ENCODE peak calls at places on chromosomes 2 and 18, in six cellular contexts. L is trophoblast cell, J is IMR-90, P is H1, B is mesenchymal stem cell, O is neuronal stem cell. Y is an unnamed sample.

GRCh38 chr2:94997981-94998920 is 27.3 kb upstream of the MAL start:
- DNase-seq in J (no peak), P (no peak), B (no peak), L (peak; percentile 52), O (no peak), Y (peak; percentile 37)

GRCh38 chr18:33440011-33440383 is 524 bp downstream of the CCDC178 start:
- DNase-seq in O (peak; percentile 48), L (peak; percentile 2), J (peak; percentile 60), B (peak; percentile 84), P (no peak), Y (peak; percentile 72)

GRCh38 chr18:28189400-28190239 is 12.7 kb upstream of the CDH2 start:
- DNase-seq in O (no peak), J (peak; percentile 87), P (peak; percentile 67), B (peak; percentile 59), L (peak; percentile 85), Y (peak; percentile 52)

GRCh38 chr2:240444464-240444863 is 9.0 kb downstream of the GPC1 start:
- DNase-seq in L (no peak), P (no peak), J (no peak), O (no peak), B (no peak), Y (no peak)

GRCh38 chr2:74457129-74457548 is 1.1 kb upstream of the WBP1 start:
- DNase-seq in J (peak; percentile 31), B (no peak), P (no peak), O (no peak), L (no peak), Y (no peak)

GRCh38 chr2:85819811-85820510 is 66.2 kb downstream of the ATOH8 start:
- DNase-seq in J (no peak), L (no peak), P (no peak), O (no peak), B (no peak), Y (no peak)

GRCh38 chr2:188789951-188790350 is 184.2 kb upstream of the COL3A1 start:
- DNase-seq in O (no peak), P (no peak), B (no peak), L (peak; percentile 14), J (no peak), Y (no peak)

GRCh38 chr2:120017201-120017600 is 4.3 kb downstream of the EPB41L5 start:
- DNase-seq in P (no peak), L (no peak), J (no peak), O (no peak), B (no peak), Y (no peak)

GRCh38 chr2:18848641-18849040 is 259.3 kb upstream of the NT5C1B start:
- DNase-seq in O (no peak), J (no peak), B (no peak), L (no peak), P (no peak), Y (no peak)

GRCh38 chr2:182324665-182325064 is 102.2 kb downstream of the PDE1A start:
- DNase-seq in P (no peak), O (no peak), B (peak; percentile 50), L (no peak), J (peak; percentile 70), Y (no peak)

GRCh38 chr18:63405986-63406385 is 16.3 kb downstream of the VPS4B start:
- DNase-seq in J (no peak), O (no peak), P (no peak), L (no peak), B (no peak), Y (no peak)

GRCh38 chr2:45849491-45850283 is 198.2 kb downstream of the PRKCE start:
- DNase-seq in P (no peak), L (peak; percentile 38), B (peak; percentile 39), O (no peak), J (peak; percentile 72), Y (no peak)

GRCh38 chr2:45851576-45852304 is 200.3 kb downstream of the PRKCE start:
- DNase-seq in O (no peak), L (no peak), B (peak; percentile 33), P (no peak), J (peak; percentile 74), Y (no peak)

GRCh38 chr2:45852450-45853150 is 201.1 kb downstream of the PRKCE start:
- DNase-seq in O (no peak), J (no peak), L (no peak), B (no peak), P (no peak), Y (no peak)

GRCh38 chr2:45851111-45851510 is 199.6 kb downstream of the PRKCE start:
- DNase-seq in O (no peak), B (no peak), L (no peak), P (no peak), J (no peak), Y (no peak)

DNA sequence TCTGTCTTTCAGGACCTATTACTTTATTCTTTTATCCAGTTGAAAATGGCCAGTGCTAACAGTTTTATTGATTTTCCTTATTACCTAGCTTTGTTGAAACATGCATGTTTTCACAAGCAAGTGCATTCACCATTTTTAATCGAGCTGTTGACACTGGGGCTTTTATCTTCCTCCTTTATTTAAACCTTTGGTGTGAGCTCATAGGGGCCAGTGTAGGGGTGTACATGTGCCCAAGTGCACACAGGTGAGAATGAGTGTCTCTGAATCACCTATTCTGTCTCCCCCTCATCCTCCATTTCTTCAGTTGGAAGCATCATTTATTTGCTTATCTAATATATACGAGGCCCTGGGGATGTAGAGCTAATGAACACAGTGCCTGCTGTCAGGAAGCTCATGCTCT is 199.1 kb downstream of the PRKCE start:
- DNase-seq in L (no peak), O (no peak), P (no peak), B (no peak), J (no peak), Y (no peak)
- H3K14ac ChIP-seq in L (no peak overlapping the region), O (no peak overlapping the region), P (no peak overlapping the region), B (peak overlapping the region; percentile 18), J (no peak overlapping the region), Y (no peak overlapping the region)

GRCh38 chr2:233953106-233953801 is 36.1 kb downstream of the TRPM8 start:
- DNase-seq in L (no peak), J (no peak), B (no peak), P (no peak), O (no peak), Y (no peak)
- H2BK120ac ChIP-seq in L (no peak overlapping the region), J (no peak overlapping the region), B (no peak overlapping the region), P (no peak overlapping the region), O (no peak overlapping the region), Y (no peak overlapping the region)

GRCh38 chr2:68974251-68974650 is at the start of gene GKN1:
- DNase-seq in O (no peak), P (no peak), B (peak; percentile 16), J (peak; percentile 68), L (peak; percentile 34), Y (no peak)
- H3K14ac ChIP-seq in O (no peak within 1 kb of the TSS), P (no peak within 1 kb of the TSS), B (no peak within 1 kb of the TSS), J (peak within 1 kb of the TSS; percentile 55), L (no peak within 1 kb of the TSS), Y (no peak within 1 kb of the TSS)

DNA sequence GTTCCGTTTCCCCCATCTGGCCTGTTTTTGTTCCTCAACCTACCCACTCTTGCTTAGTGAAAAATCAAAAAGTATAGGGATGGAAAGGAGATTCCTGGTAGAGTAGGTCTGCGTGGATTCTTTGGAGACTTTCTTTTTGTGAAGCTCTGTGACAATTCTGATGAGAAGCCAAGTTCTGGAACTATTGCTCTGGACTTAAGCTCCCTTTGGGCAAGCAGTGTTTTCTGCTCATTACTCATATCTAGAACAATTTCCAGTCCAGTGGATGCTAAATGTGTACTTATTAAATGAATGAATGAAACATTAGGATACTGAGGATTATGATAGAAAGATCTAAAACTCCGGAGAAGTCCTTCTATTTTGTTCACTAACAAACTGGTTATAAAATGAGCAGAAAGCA is 76.5 kb downstream of the SOCS6 start:
- DNase-seq in O (no peak), P (no peak), L (no peak), J (no peak), B (no peak), Y (no peak)
- H2BK120ac ChIP-seq in O (no peak overlapping the region), P (peak overlapping the region; percentile 76), L (no peak overlapping the region), J (peak overlapping the region; percentile 0), B (no peak overlapping the region), Y (no peak overlapping the region)

GRCh38 chr2:234266952-234267351 is 216.4 kb downstream of the SPP2 start:
- DNase-seq in O (no peak), L (no peak), J (no peak), P (no peak), B (no peak), Y (no peak)

GRCh38 chr2:234258562-234259141 is 208.2 kb downstream of the SPP2 start:
- DNase-seq in J (peak; percentile 86), B (peak; percentile 88), L (peak; percentile 51), O (no peak), P (no peak), Y (no peak)

GRCh38 chr2:234259440-234259839 is 208.9 kb downstream of the SPP2 start:
- DNase-seq in J (no peak), P (no peak), O (no peak), L (peak; percentile 23), B (no peak), Y (no peak)

GRCh38 chr2:234257859-234258561 is 207.5 kb downstream of the SPP2 start:
- DNase-seq in B (peak; percentile 96), P (peak; percentile 54), J (peak; percentile 99), L (peak; percentile 88), O (peak; percentile 12), Y (peak; percentile 78)

GRCh38 chr2:234261736-234262135 is 211.2 kb downstream of the SPP2 start:
- DNase-seq in O (no peak), B (no peak), L (no peak), P (no peak), J (no peak), Y (no peak)
- H3K14ac ChIP-seq in O (no peak overlapping the region), B (no peak overlapping the region), L (no peak overlapping the region), P (no peak overlapping the region), J (no peak overlapping the region), Y (no peak overlapping the region)

GRCh38 chr2:41886757-41887156 is 161.1 kb upstream of the PKDCC start:
- DNase-seq in O (no peak), P (no peak), J (peak; percentile 19), B (no peak), L (no peak), Y (no peak)
- H2BK120ac ChIP-seq in O (no peak overlapping the region), P (no peak overlapping the region), J (no peak overlapping the region), B (no peak overlapping the region), L (no peak overlapping the region), Y (no peak overlapping the region)

GRCh38 chr2:104858325-104858978 is 4.5 kb downstream of the POU3F3 start:
- DNase-seq in B (no peak), J (no peak), L (no peak), P (no peak), O (no peak), Y (no peak)

GRCh38 chr2:104856086-104856972 is 2.4 kb downstream of the POU3F3 start:
- DNase-seq in P (peak; percentile 76), L (peak; percentile 20), B (peak; percentile 9), O (no peak), J (no peak), Y (peak; percentile 71)

GRCh38 chr2:104859310-104860130 is 5.6 kb downstream of the POU3F3 start:
- DNase-seq in B (no peak), P (peak; percentile 41), L (no peak), J (no peak), O (no peak), Y (no peak)

GRCh38 chr2:104856973-104857261 is 3.0 kb downstream of the POU3F3 start:
- DNase-seq in J (no peak), B (no peak), P (no peak), L (no peak), O (no peak), Y (no peak)

GRCh38 chr2:104857262-104858221 is 3.6 kb downstream of the POU3F3 start:
- DNase-seq in J (no peak), P (peak; percentile 68), L (no peak), B (no peak), O (no peak), Y (peak; percentile 51)
- H3K14ac ChIP-seq in J (no peak overlapping the region), P (no peak overlapping the region), L (no peak overlapping the region), B (no peak overlapping the region), O (no peak overlapping the region), Y (no peak overlapping the region)